ENCODE peak calls at places on chromosomes 5 and 9, in eight cellular contexts. D is GM12891, N is tibial nerve, P is heart left ventricle, M is A549, Y is spleen, E is esophagus muscularis mucosa, C is ovary. R is an unnamed sample.

GRCh38 chr9:36150529-36151305 is 14.2 kb downstream of the GLIPR2 start:
- DNase-seq in D (no peak), N (no peak), P (no peak), M (no peak), Y (no peak), E (no peak), C (no peak), R (no peak)

GRCh38 chr5:133366966-133367365 is 245.4 kb downstream of the FSTL4 start:
- DNase-seq in D (no peak), N (no peak), P (no peak), M (no peak), Y (no peak), E (no peak), C (no peak), R (no peak)

GRCh38 chr9:120913673-120914266 is 12.8 kb downstream of the TRAF1 start:
- DNase-seq in D (no peak), N (no peak), P (no peak), M (no peak), Y (no peak), E (no peak), C (no peak), R (no peak)

GRCh38 chr5:40240671-40241070 is 439.0 kb upstream of the PTGER4 start:
- DNase-seq in D (no peak), N (no peak), P (no peak), M (no peak), Y (no peak), E (no peak), C (no peak), R (no peak)

GRCh38 chr5:33928283-33928682 is 7.9 kb upstream of the RXFP3 start:
- DNase-seq in D (no peak), N (no peak), P (no peak), M (no peak), Y (no peak), E (no peak), C (no peak), R (no peak)

GRCh38 chr9:69513291-69513690 is 158.9 kb downstream of the APBA1 start:
- DNase-seq in D (no peak), N (no peak), P (no peak), M (no peak), Y (peak), E (peak), C (no peak), R (no peak)

GRCh38 chr5:142314129-142314528 is 10.7 kb downstream of the SPRY4 start:
- DNase-seq in D (no peak), N (no peak), P (no peak), M (no peak), Y (no peak), E (no peak), C (no peak), R (no peak)

GRCh38 chr5:53071298-53071697 is 38.3 kb downstream of the MOCS2 start:
- DNase-seq in D (no peak), N (no peak), P (no peak), M (no peak), Y (no peak), E (no peak), C (no peak), R (no peak)

GRCh38 chr5:18394154-18394804 is 760.0 kb downstream of the TAF11L14 start:
- DNase-seq in D (peak), N (peak), P (no peak), M (peak), Y (peak), E (no peak), C (peak), R (peak)

DNA sequence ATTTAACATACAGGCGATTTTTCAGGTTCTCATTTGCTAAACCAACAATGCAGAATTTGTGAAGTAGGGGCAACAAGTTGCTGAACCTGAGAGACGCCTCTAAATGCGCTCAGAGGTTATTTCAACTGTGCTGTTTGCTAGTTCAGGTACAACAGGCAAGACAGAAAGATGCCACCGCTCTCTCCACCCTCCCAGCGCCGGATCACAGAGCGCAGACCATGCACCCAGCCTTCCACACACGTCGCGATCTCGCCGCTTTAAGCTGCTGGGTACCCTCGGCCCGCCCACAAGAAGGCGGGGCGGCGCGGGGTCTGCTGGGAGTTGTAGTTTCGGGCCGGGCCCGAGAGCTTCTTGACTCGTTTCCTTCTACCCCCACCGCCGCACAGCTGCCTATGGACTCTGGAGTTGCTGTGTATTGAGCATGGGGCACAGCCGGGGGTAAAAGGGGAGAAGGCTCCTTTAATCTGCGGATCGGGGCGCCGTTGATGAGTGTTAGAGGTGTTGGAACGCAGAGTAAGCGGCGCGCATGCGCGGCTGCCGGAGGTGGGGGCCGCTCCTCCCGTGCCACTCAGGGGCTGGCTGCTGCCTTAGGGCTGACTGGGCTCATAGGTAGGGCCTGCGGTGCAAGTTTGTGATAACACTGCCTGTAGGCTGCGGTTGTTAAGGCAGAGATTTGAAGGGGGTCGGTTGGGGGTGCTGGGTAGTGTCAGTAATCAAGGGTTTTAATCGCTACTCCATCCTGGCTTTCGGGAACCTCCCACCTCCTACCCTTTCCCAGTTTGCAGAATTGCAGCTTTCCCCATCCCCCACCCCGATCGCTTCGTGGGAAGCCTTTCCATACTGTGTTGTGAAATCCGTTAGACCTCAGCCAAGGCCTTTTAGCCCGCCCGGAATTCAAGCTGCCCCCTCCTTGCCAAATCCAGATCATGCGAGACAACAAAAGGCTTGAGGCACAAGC is 40.3 kb upstream of the ABCA1 start:
- DNase-seq in D (peak), N (peak), P (peak), M (peak), Y (peak), E (peak), C (peak), R (peak)
- TF ChIP-seq POLR2A in D (no peak), N (no peak), P (no peak), M (peak), Y (no peak), E (no peak), C (peak), R (peak)

GRCh38 chr9:135958485-135958884 is 2.7 kb downstream of the UBAC1 start:
- DNase-seq in D (no peak), N (no peak), P (no peak), M (no peak), Y (no peak), E (no peak), C (no peak), R (no peak)
- TF ChIP-seq POLR2A in D (no peak), N (no peak), P (no peak), M (no peak), Y (no peak), E (no peak), C (no peak), R (no peak)

DNA sequence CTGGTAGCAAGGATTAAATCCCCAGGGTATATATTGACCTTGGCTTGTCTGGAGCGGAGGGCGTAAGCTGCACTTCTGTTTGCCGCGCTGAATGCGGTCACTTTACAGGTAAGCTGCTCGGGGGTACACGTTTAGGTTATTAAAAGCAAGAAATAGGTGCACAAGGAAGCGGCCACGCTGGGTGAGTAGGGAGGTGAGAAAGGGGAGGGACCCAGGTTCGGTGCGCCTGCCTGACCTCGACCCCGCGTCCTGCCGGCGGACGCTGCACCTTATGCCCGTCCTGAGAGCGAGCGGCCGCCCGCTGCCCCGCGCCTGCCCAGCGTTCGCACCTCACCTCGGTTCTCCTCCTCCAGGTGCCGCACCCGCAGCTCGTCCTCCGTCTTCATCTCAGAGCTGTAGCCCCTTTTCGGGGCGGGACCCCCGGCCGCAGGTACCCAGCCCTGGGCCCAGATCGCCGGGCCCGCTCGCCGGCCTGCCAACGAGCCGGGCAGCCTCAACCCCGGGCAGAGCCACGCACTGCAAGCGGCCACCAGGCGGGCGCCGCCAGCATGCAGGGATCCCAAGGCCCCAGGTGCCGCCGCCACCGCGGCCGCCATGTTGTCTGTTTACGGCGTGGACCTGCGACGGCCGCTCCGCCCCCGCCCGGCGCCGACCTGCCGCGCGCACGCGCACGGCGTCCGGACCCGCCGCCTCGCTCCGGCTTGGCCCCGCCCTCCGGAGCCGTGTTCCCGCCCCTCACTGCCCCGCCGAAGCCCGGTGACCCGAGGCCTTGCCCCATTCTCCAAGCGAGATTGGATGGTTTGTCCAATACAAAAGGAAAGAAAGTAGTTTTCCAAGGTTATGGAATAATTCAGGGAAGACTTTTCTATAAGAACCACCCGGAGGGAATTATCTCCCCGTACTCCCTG is at the start of gene AUH:
- DNase-seq in D (peak), N (peak), P (peak), M (peak), Y (peak), E (peak), C (peak), R (peak)
- TF ChIP-seq POLR2A in D (peak), N (peak), P (no peak), M (peak), Y (no peak), E (no peak), C (peak), R (peak)

DNA sequence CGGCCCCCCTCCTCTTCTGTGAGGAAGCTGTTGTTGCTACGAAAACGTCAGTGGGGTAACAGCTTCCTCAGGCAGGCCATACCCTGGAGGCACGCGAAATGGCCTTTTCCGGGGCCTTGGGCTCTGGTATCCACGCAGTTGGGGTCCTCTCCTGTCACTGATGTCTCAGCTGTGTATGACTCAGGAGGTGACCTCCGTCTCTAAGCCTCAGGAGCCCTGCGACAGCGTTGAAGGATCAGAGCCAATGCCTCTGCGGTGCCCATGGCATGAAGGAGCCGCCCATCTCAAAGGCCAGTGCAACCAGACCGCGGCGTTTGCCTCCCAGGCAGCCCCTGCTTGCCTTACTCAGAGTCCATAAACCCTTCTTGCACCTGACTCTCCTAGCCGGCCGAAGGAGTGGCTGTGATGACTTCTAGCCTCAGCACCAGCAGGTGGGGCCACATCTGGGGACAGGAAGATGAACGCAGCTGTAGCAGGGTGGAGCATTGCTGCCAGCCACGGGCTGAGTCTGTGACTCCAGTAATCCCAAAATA is 1.0 kb upstream of the MXD3 start:
- DNase-seq in D (no peak), N (no peak), P (no peak), M (no peak), Y (peak), E (no peak), C (peak), R (peak)
- TF ChIP-seq POLR2A in D (no peak), N (no peak), P (no peak), M (no peak), Y (no peak), E (no peak), C (no peak), R (no peak)

GRCh38 chr9:124932355-124932754 is 8.5 kb downstream of the GOLGA1 start:
- DNase-seq in D (no peak), N (no peak), P (no peak), M (no peak), Y (no peak), E (no peak), C (no peak), R (no peak)
- TF ChIP-seq POLR2A in D (no peak), N (no peak), P (no peak), M (no peak), Y (no peak), E (no peak), C (no peak), R (no peak)

GRCh38 chr5:94618493-94619328 is at the start of the genes KIAA0825 and SLF1:
- DNase-seq in D (peak), N (peak), P (peak), M (peak), Y (peak), E (peak), C (peak), R (peak)
- TF ChIP-seq POLR2A in D (peak), N (no peak), P (no peak), M (peak), Y (no peak), E (no peak), C (no peak), R (peak)

GRCh38 chr5:60948738-60949137 is 3.7 kb downstream of the NDUFAF2 start:
- DNase-seq in D (no peak), N (no peak), P (no peak), M (no peak), Y (no peak), E (no peak), C (no peak), R (no peak)

GRCh38 chr5:60945760-60946253 is 802 bp downstream of the NDUFAF2 start:
- DNase-seq in D (no peak), N (peak), P (peak), M (peak), Y (no peak), E (peak), C (peak), R (peak)

GRCh38 chr5:60943624-60944023 is 1.2 kb downstream of the ERCC8 start:
- DNase-seq in D (no peak), N (no peak), P (no peak), M (no peak), Y (no peak), E (no peak), C (no peak), R (no peak)

DNA sequence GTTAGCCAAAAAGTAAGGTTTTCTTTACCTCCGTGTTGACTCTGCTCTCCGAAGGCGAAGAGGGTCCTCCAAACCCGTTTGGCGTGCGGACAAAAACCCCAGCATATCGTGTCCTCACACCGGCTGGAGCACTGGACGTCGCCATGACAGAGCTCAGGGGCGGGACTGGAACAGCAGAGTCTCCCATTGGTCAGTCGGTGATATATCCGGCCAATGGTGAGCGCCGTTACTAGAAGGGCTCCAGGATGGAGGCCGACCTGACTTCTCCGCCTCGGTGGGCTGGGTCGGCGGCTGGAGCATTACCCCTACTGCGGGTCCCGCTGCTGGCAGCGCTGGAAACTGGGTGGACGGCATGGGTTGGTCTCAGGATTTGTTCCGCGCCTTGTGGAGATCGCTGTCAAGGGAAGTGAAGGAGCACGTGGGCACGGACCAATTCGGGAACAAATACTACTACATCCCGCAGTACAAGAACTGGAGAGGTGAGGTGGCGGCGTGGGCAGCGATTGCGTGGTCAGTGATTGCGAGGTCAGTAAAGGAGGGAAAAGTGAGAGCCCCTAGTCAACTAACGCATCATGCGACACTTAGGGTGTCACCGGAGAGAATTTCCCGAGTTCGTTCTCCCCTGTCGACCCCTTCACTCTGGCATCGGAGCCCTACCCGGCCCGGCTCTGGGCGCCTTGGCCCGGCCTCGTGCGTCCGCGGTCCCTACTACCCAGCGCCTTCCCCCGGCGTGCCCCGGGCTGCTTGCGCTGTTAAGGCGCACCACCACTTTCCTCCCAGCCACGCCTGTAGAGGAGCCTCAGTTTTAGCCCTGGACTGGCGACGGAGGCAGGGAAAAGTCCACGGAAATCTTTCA is at the start of the genes ERCC8 and NDUFAF2:
- DNase-seq in D (peak), N (peak), P (peak), M (peak), Y (peak), E (peak), C (peak), R (peak)
- TF ChIP-seq POLR2A in D (peak), N (peak), P (no peak), M (peak), Y (no peak), E (no peak), C (peak), R (peak)

DNA sequence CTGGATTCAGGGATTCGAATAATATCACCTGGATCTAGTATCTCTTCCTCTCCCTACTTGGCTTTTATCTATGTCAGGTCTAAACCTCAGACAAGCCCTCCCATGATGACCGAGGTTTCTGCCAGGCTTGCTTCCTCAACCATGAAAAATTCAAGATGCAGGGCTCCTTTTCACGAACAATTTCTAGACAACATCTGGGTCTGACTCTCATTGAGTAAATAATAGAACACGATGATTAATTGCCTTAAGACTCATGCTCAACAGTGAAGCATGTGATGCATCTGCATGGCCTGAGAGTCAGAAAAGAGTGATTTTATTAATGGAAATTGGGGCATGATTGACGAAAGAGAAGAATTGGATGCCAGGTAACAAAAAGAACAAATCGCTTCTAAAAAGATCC is 277.2 kb upstream of the ZNF608 start:
- DNase-seq in D (no peak), N (no peak), P (no peak), M (no peak), Y (no peak), E (no peak), C (no peak), R (no peak)
- TF ChIP-seq POLR2A in D (no peak), N (no peak), P (no peak), M (no peak), Y (no peak), E (no peak), C (no peak), R (no peak)

R was measured in H54.